ENCODE peak calls at places on chromosome 9, in six cellular contexts. P, M, Q, N, U and G are unnamed samples.

GRCh38 chr9:97704327-97704677 is 7.2 kb upstream of the XPA start:
- DNase-seq in P (peak; percentile 8), M (no peak), Q (no peak), N (no peak), U (no peak), G (no peak)

GRCh38 chr9:9950813-9951212 is 662.0 kb downstream of the PTPRD start:
- DNase-seq in P (no peak), M (no peak), Q (no peak), N (no peak), U (peak; percentile 30), G (no peak)

GRCh38 chr9:109307380-109308240 is 13.2 kb downstream of the EPB41L4B start:
- DNase-seq in P (no peak), M (no peak), Q (no peak), N (peak; percentile 74), U (no peak), G (no peak)

GRCh38 chr9:35179347-35180271 is 17.8 kb downstream of the UNC13B start:
- DNase-seq in P (peak; percentile 4), M (no peak), Q (no peak), N (no peak), U (no peak), G (no peak)

GRCh38 chr9:84937086-84937670 is 267.6 kb downstream of the NTRK2 start:
- DNase-seq in P (no peak), M (no peak), Q (no peak), N (no peak), U (no peak), G (no peak)

GRCh38 chr9:131474711-131475110 is 28.0 kb upstream of the POMT1 start:
- DNase-seq in P (no peak), M (no peak), Q (no peak), N (no peak), U (no peak), G (no peak)

GRCh38 chr9:114098660-114099522 is at the start of gene KIF12:
- DNase-seq in P (no peak), M (peak; percentile 22), Q (no peak), N (peak; percentile 89), U (peak; percentile 77), G (no peak)

GRCh38 chr9:91146391-91147019 is 215.2 kb downstream of the AUH start:
- DNase-seq in P (no peak), M (no peak), Q (no peak), N (no peak), U (no peak), G (no peak)

GRCh38 chr9:37859043-37859442 is 44.9 kb downstream of the SLC25A51 start:
- DNase-seq in P (peak; percentile 37), M (no peak), Q (no peak), N (no peak), U (no peak), G (no peak)

GRCh38 chr9:31137151-31137849 is 1247.1 kb upstream of the ACO1 start:
- DNase-seq in P (peak; percentile 90), M (peak; percentile 54), Q (peak; percentile 20), N (no peak), U (no peak), G (peak; percentile 55)

GRCh38 chr9:129649726-129650679 is 8.1 kb upstream of the ASB6 start:
- DNase-seq in P (no peak), M (no peak), Q (peak; percentile 20), N (no peak), U (no peak), G (no peak)

GRCh38 chr9:126696764-126697145 is 83.0 kb downstream of the LMX1B start:
- DNase-seq in P (no peak), M (no peak), Q (no peak), N (no peak), U (no peak), G (no peak)

GRCh38 chr9:8653111-8653510 is 853.5 kb upstream of the DMAC1 start:
- DNase-seq in P (no peak), M (no peak), Q (no peak), N (no peak), U (no peak), G (no peak)

GRCh38 chr9:101516655-101517054 is 17.0 kb upstream of the RNF20 start:
- DNase-seq in P (no peak), M (no peak), Q (no peak), N (no peak), U (no peak), G (no peak)

GRCh38 chr9:76311576-76311975 is 82.7 kb downstream of the RFK start:
- DNase-seq in P (no peak), M (no peak), Q (no peak), N (no peak), U (no peak), G (no peak)

GRCh38 chr9:27154923-27155322 is 45.9 kb downstream of the TEK start:
- DNase-seq in P (peak; percentile 86), M (no peak), Q (no peak), N (no peak), U (peak; percentile 60), G (peak; percentile 71)

GRCh38 chr9:121249563-121249962 is 18.4 kb upstream of the GSN start:
- DNase-seq in P (no peak), M (no peak), Q (no peak), N (no peak), U (no peak), G (no peak)

GRCh38 chr9:127777368-127777960 is 1.0 kb downstream of the SH2D3C start:
- DNase-seq in P (no peak), M (no peak), Q (no peak), N (no peak), U (no peak), G (no peak)

GRCh38 chr9:126164796-126165525 is 161.7 kb upstream of the MVB12B start:
- DNase-seq in P (no peak), M (no peak), Q (no peak), N (no peak), U (no peak), G (no peak)

GRCh38 chr9:116380496-116380995 is 227.0 kb downstream of the PAPPA start:
- DNase-seq in P (peak; percentile 23), M (no peak), Q (no peak), N (no peak), U (no peak), G (no peak)

GRCh38 chr9:99109522-99109921 is 4.6 kb downstream of the TGFBR1 start:
- DNase-seq in P (peak; percentile 73), M (no peak), Q (no peak), N (no peak), U (no peak), G (no peak)

GRCh38 chr9:79759460-79759859 is 187.7 kb downstream of the TLE4 start:
- DNase-seq in P (no peak), M (no peak), Q (no peak), N (no peak), U (no peak), G (no peak)

DNA sequence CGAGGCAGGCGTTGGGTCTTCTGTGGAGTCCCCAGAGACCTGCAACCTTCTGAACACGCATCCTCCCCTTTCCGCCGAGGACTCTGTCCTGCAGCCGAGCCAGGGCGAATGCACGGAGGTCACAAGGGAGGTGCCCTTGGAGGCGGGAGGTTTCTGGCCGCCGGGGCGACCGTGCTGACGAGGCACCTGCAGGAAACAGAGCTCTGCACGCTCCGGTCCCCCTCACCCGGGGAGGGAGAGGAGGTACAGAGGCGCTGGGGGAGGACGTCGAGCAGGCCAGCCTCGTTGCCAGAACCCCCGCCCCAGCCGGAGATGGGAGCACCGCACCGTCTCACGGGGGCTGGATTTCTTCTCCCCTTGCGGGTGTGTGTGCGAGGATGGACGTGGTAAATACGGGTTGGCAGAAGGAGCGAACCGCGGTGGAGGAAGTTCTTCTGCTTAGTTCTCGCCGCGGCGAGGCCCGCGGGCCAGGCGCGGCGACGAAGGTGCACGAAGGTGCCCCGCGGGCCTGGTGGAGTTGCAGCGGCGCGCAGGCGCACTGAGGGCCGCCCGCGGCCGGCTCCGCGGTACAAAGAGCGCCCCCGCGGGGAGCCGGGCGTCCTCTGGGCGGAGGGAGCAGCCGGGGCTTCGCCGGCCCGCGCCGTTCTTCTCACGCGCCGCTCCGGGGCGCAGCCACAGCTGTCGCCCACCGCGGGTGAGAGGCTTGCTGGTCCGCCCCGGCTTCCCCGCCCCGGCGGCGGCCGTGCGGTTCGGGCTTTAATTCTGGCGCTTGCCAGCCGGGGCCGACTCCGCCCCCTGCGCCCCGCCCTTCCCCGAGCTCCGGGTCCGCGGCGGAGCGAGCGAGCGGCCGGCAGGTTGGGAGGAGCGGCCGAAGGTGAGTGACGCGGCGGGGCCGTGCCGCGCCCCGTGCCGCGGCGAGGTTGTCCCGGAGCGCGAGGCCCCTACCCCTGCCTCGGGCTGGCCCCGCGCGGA is 289.5 kb downstream of the DOCK8 start:
- DNase-seq in P (peak; percentile 40), M (peak; percentile 43), Q (peak; percentile 76), N (peak; percentile 71), U (peak; percentile 88), G (no peak)
- TF ChIP-seq CTCF in P (no peak), M (no peak), Q (no peak), N (peak; percentile 36), U (peak; percentile 38), G (no peak)

GRCh38 chr9:1337169-1337568 is 287.0 kb downstream of the DMRT2 start:
- DNase-seq in P (no peak), M (no peak), Q (no peak), N (no peak), U (peak; percentile 3), G (no peak)
- H3K9me3 ChIP-seq in P (no peaks in the 10 kb centered on the region), M (peaks cover 15% of the 10 kb centered on the region), Q (no peaks in the 10 kb centered on the region), N (no peaks in the 10 kb centered on the region), U (no peaks in the 10 kb centered on the region), G (peaks cover 4% of the 10 kb centered on the region)

GRCh38 chr9:72954431-72955420 is 1.9 kb upstream of the ALDH1A1 start:
- DNase-seq in P (peak; percentile 43), M (no peak), Q (peak; percentile 22), N (no peak), U (no peak), G (no peak)

GRCh38 chr9:72958485-72959266 is 5.8 kb upstream of the ALDH1A1 start:
- DNase-seq in P (no peak), M (no peak), Q (no peak), N (no peak), U (no peak), G (no peak)

DNA sequence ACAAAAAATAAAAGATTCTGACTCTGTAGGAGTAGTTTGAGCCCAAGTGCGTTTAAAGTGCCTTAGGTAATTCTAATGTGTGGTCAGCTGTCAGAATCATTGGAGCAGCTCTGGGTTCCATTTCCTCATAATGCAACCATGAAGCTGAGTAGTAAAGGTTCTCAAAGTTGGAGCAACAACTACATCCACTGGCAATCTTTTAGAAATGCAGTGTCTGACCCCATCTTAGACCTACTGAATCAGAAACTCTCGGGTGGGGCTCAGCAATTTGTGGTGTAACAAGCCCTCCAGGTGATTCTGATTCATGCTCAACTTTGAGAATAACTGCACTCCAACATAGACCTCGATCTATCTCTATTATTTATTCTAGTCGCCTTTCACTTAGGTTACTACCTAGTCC is 7.6 kb upstream of the ALDH1A1 start:
- DNase-seq in P (no peak), M (no peak), Q (no peak), N (no peak), U (no peak), G (no peak)
- TF ChIP-seq CTCF in P (no peak), M (no peak), Q (no peak), N (peak; percentile 7), U (peak; percentile 19), G (no peak)

GRCh38 chr9:92850898-92851297 is 26.9 kb downstream of the ZNF484 start:
- DNase-seq in P (no peak), M (no peak), Q (no peak), N (no peak), U (no peak), G (no peak)

DNA sequence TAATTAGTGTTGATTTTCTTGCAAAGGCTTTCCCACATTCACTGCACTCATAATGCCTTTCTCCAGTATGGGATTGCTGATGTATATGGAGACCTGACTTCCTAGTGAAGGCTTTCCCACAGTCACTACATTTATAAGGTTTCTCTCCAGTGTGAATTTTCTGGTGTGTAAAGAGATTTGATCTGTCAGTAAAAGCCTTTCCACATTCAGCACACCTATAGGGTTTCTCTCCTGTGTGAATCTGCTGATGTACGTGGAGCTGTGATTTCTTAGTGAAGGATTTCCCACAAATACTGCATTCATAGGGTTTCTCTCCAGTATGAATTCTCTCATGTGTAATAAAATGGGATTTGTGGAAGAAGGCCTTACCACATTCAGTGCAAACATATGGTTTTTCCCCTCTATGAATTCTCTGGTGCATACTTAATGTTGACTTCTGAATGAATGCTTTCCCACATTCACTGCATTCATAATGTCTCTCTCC is 31.1 kb downstream of the ZNF484 start:
- DNase-seq in P (peak; percentile 16), M (no peak), Q (no peak), N (no peak), U (no peak), G (no peak)
- H3K9me3 ChIP-seq in P (peaks cover 4% of the 10 kb centered on the region), M (peaks cover 27% of the 10 kb centered on the region), Q (no peaks in the 10 kb centered on the region), N (peaks cover 52% of the 10 kb centered on the region), U (no peaks in the 10 kb centered on the region), G (peaks cover 34% of the 10 kb centered on the region)